ENCODE peak calls at places on chromosomes 6 and 20, in six cellular contexts. U is transverse colon, V is left lung, T is tibial nerve, W is GM06990, G is BJ. Y is an unnamed sample.

GRCh38 chr6:40472354-40472753 is 114.8 kb downstream of the LRFN2 start:
- DNase-seq in V (no peak), U (no peak), W (no peak), G (no peak), T (no peak), Y (no peak)

GRCh38 chr6:70717038-70717801 is 49.5 kb downstream of the SMAP1 start:
- DNase-seq in W (peak; percentile 21), V (no peak), G (no peak), T (no peak), U (no peak), Y (no peak)

GRCh38 chr20:5608448-5609161 is 141.6 kb upstream of the SHLD1 start:
- DNase-seq in V (no peak), T (no peak), G (no peak), W (peak; percentile 43), U (no peak), Y (no peak)

GRCh38 chr20:33674294-33675126 is at the start of gene NECAB3:
- DNase-seq in W (peak; percentile 79), U (peak; percentile 90), G (no peak), V (peak; percentile 97), T (peak; percentile 78), Y (no peak)

GRCh38 chr6:30810813-30811329 is 66.5 kb upstream of the IER3 start:
- DNase-seq in G (no peak), T (no peak), W (peak; percentile 62), V (no peak), U (peak; percentile 59), Y (no peak)

GRCh38 chr6:44172759-44173500 is 14.3 kb downstream of the CAPN11 start:
- DNase-seq in W (peak; percentile 45), U (peak; percentile 87), T (peak; percentile 82), V (peak; percentile 90), G (peak; percentile 12), Y (peak; percentile 64)

GRCh38 chr20:23034721-23035671 is at the start of gene SSTR4:
- DNase-seq in U (no peak), V (no peak), T (no peak), G (no peak), W (no peak), Y (no peak)

GRCh38 chr20:17911927-17912326 is 56.7 kb downstream of the SNX5 start:
- DNase-seq in G (no peak), U (no peak), T (no peak), W (no peak), V (no peak), Y (no peak)

GRCh38 chr20:841568-842546 is 8.3 kb downstream of the FAM110A start:
- DNase-seq in U (peak; percentile 79), V (peak; percentile 87), T (no peak), W (no peak), G (no peak), Y (no peak)

GRCh38 chr6:36127462-36128016 is 2.8 kb upstream of the MAPK13 start:
- DNase-seq in W (no peak), T (no peak), G (peak; percentile 41), U (no peak), V (peak; percentile 93), Y (no peak)

GRCh38 chr6:159693128-159693893 is at the start of gene SOD2:
- DNase-seq in W (peak; percentile 90), G (no peak), V (peak; percentile 97), T (peak; percentile 63), U (peak; percentile 90), Y (no peak)

GRCh38 chr6:20876016-20876415 is 341.8 kb downstream of the CDKAL1 start:
- DNase-seq in U (no peak), W (no peak), T (no peak), G (peak; percentile 22), V (no peak), Y (peak; percentile 23)

GRCh38 chr6:80154160-80154559 is 47.7 kb downstream of the BCKDHB start:
- DNase-seq in G (no peak), T (no peak), V (no peak), U (no peak), W (no peak), Y (no peak)

GRCh38 chr6:26388441-26388840 is 5.5 kb downstream of the BTN2A2 start:
- DNase-seq in T (no peak), G (no peak), W (no peak), V (no peak), U (no peak), Y (no peak)

GRCh38 chr20:63648190-63648589 is 5.0 kb downstream of the STMN3 start:
- DNase-seq in U (no peak), W (no peak), T (no peak), V (no peak), G (no peak), Y (no peak)

GRCh38 chr6:21603516-21603952 is 10.0 kb downstream of the SOX4 start:
- DNase-seq in T (no peak), V (no peak), W (no peak), U (no peak), G (no peak), Y (no peak)

GRCh38 chr20:57625181-57625958 is 5.1 kb upstream of the ZBP1 start:
- DNase-seq in T (no peak), G (no peak), U (no peak), V (peak; percentile 43), W (no peak), Y (no peak)

GRCh38 chr6:156971153-156971882 is 194.1 kb downstream of the ARID1B start:
- DNase-seq in W (no peak), U (no peak), T (no peak), G (no peak), V (no peak), Y (no peak)

GRCh38 chr6:105642708-105643107 is 239.8 kb upstream of the PREP start:
- DNase-seq in W (no peak), V (no peak), G (no peak), T (no peak), U (no peak), Y (no peak)

GRCh38 chr20:62303327-62304226 is 780 bp downstream of the ADRM1 start:
- DNase-seq in V (peak; percentile 79), G (no peak), T (no peak), W (peak; percentile 41), U (peak; percentile 23), Y (no peak)

GRCh38 chr6:108914235-108915022 is 66.2 kb downstream of the ARMC2 start:
- DNase-seq in W (no peak), G (no peak), V (no peak), U (no peak), T (no peak), Y (no peak)
- TF ChIP-seq CTCF in W (peak; percentile 73), G (peak; percentile 47), V (peak; percentile 17), U (peak; percentile 37), T (no peak), Y (peak; percentile 69)

GRCh38 chr6:98539669-98540207 is 294.6 kb upstream of the POU3F2 start:
- DNase-seq in W (no peak), U (no peak), T (no peak), G (no peak), V (no peak), Y (no peak)
- TF ChIP-seq CTCF in W (peak; percentile 27), U (no peak), T (no peak), G (no peak), V (no peak), Y (no peak)

GRCh38 chr6:13327691-13328075 is 654 bp downstream of the TBC1D7 start:
- DNase-seq in U (no peak), V (no peak), T (no peak), W (peak; percentile 32), G (no peak), Y (no peak)

GRCh38 chr6:13331516-13332348 is 3.4 kb upstream of the TBC1D7 start:
- DNase-seq in V (no peak), G (no peak), W (peak; percentile 24), T (no peak), U (no peak), Y (no peak)

GRCh38 chr6:13332349-13332706 is 4.0 kb upstream of the TBC1D7 start:
- DNase-seq in U (no peak), T (no peak), V (no peak), G (no peak), W (no peak), Y (no peak)

GRCh38 chr6:13328875-13329183 is 492 bp upstream of the TBC1D7 start:
- DNase-seq in U (no peak), G (no peak), V (no peak), W (no peak), T (no peak), Y (no peak)

DNA sequence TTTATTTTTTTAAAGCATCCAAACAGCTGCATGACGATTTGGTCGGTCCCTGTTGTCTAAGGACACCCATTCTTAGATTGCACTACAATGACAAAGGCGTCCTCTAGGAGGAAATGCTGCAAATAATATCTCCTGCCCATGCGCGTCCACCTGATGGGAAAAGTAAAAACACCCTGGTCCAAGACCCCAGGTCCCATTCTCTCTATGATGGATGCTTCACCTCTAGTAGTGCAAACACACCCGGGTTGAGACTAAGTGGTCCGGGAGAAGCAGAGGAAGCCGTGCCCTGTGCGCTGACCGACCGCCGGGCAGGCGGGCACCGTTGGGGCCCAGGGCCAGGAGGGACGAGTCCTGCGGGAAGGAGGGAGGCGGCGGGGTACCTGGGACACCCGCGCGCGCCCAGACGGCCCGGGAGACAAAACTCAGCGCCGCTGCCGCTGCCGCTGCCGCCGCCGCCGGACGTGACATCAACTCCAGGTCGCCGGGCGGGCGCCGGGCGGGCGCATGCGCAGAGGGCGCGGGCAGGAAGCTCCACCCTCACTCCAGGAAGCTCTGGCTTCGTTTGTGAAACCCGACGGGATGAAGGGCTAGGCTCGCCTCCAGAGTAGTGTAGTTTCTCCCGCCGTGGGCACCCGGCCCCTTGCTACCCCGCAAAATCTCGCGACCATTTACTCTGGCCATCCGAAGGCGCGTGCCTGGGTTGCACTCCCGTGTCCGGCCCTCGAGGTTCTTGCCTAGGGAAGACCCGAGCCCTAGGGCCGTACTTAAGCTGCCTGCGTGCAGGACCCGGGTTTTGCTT is at the start of gene TBC1D7:
- DNase-seq in T (peak; percentile 85), U (peak; percentile 95), W (peak; percentile 97), G (peak; percentile 57), V (peak; percentile 98), Y (peak; percentile 37)
- TF ChIP-seq CTCF in T (no peak), U (peak; percentile 60), W (no peak), G (peak; percentile 26), V (no peak), Y (peak; percentile 7)

GRCh38 chr20:38386004-38386403 is 39.7 kb downstream of the LBP start:
- DNase-seq in V (no peak), T (no peak), G (no peak), U (no peak), W (no peak), Y (no peak)

GRCh38 chr20:38383147-38383546 is 36.9 kb downstream of the LBP start:
- DNase-seq in G (no peak), T (no peak), U (no peak), V (no peak), W (no peak), Y (no peak)

GRCh38 chr20:38392356-38392755 is 42.8 kb downstream of the SNHG17 start:
- DNase-seq in V (no peak), T (no peak), G (no peak), U (no peak), W (no peak), Y (no peak)

GRCh38 chr20:38386852-38387251 is 40.6 kb downstream of the LBP start:
- DNase-seq in V (no peak), U (no peak), T (no peak), W (no peak), G (no peak), Y (no peak)

GRCh38 chr20:38387953-38388352 is 41.7 kb downstream of the LBP start:
- DNase-seq in U (no peak), W (no peak), T (no peak), V (no peak), G (no peak), Y (no peak)
- TF ChIP-seq CTCF in U (no peak), W (no peak), T (no peak), V (no peak), G (no peak), Y (peak; percentile 45)

Y was measured in epithelial cell of proximal tubule.